ENCODE peak calls at places on chromosomes 5 and 9, in ten cellular contexts. F is Panc1, D is AG10803, G is mucosa of descending colon, E is RWPE2, C is PC-9, Q is gastrocnemius medialis, L is cardiac fibroblast, J is WERI-Rb-1, K is endodermal cell. V is an unnamed sample.

GRCh38 chr5:74361406-74362358 is 278.8 kb downstream of the ENC1 start:
- DNase-seq in D (no peak), E (no peak), K (no peak), L (no peak), C (no peak), J (no peak), G (peak; percentile 41), F (no peak), Q (no peak), V (no peak)

GRCh38 chr9:4108708-4109444 is 191.0 kb downstream of the GLIS3 start:
- DNase-seq in E (no peak), F (no peak), J (no peak), C (no peak), K (no peak), D (no peak), G (no peak), L (peak; percentile 49), Q (no peak), V (no peak)

GRCh38 chr5:135052511-135053145 is 18.6 kb upstream of the PITX1 start:
- DNase-seq in F (no peak), E (no peak), D (no peak), L (no peak), G (no peak), J (no peak), C (no peak), Q (no peak), K (no peak), V (no peak)

GRCh38 chr9:110083866-110084265 is 124.1 kb downstream of the C9orf152 start:
- DNase-seq in L (no peak), J (no peak), C (no peak), G (no peak), E (no peak), F (no peak), D (no peak), K (no peak), Q (no peak), V (no peak)

GRCh38 chr9:133727277-133727875 is 10.8 kb downstream of the SARDH start:
- DNase-seq in Q (no peak), F (no peak), D (no peak), L (no peak), J (peak; percentile 64), E (peak; percentile 45), K (peak; percentile 45), G (no peak), C (no peak), V (no peak)

GRCh38 chr5:35285011-35285410 is 54.7 kb upstream of the PRLR start:
- DNase-seq in Q (no peak), C (no peak), G (no peak), J (no peak), E (no peak), K (no peak), D (no peak), F (no peak), L (peak; percentile 18), V (peak; percentile 1)

GRCh38 chr9:124835026-124835501 is 18.2 kb upstream of the WDR38 start:
- DNase-seq in J (no peak), D (peak; percentile 45), L (peak; percentile 91), G (peak; percentile 59), F (no peak), K (no peak), Q (no peak), C (peak; percentile 66), E (peak; percentile 90), V (no peak)

GRCh38 chr9:100208673-100209072 is 109.6 kb downstream of the INVS start:
- DNase-seq in J (no peak), E (no peak), F (no peak), K (no peak), Q (no peak), G (no peak), L (no peak), D (no peak), C (no peak), V (no peak)

GRCh38 chr5:14184725-14185124 is 41.6 kb downstream of the TRIO start:
- DNase-seq in G (no peak), C (no peak), K (no peak), E (no peak), D (peak; percentile 82), F (no peak), J (no peak), L (peak; percentile 86), Q (no peak), V (peak; percentile 61)

GRCh38 chr5:115366223-115366622 is 69.8 kb upstream of the CCDC112 start:
- DNase-seq in D (peak; percentile 95), E (no peak), F (no peak), K (no peak), C (peak; percentile 97), J (peak; percentile 65), L (peak; percentile 94), G (no peak), Q (peak; percentile 44), V (peak; percentile 91)

GRCh38 chr5:115875447-115875846 is 33.7 kb downstream of the AP3S1 start:
- DNase-seq in G (no peak), L (no peak), K (peak; percentile 50), E (no peak), D (no peak), C (no peak), Q (no peak), J (no peak), F (no peak), V (no peak)

GRCh38 chr5:73183000-73183399 is 10.0 kb downstream of the TMEM174 start:
- DNase-seq in L (no peak), J (no peak), K (no peak), F (no peak), G (no peak), Q (no peak), E (no peak), C (no peak), D (no peak), V (no peak)

GRCh38 chr5:94707359-94707758 is 88.9 kb downstream of the SLF1 start:
- DNase-seq in G (no peak), K (no peak), C (no peak), D (no peak), L (no peak), Q (no peak), E (no peak), J (no peak), F (no peak), V (no peak)

GRCh38 chr9:112554516-112554915 is 67.9 kb downstream of the KIAA1958 start:
- DNase-seq in D (peak; percentile 57), C (no peak), J (no peak), K (no peak), F (no peak), Q (no peak), G (no peak), L (no peak), E (no peak), V (peak; percentile 67)

GRCh38 chr5:99025298-99026045 is 96.7 kb upstream of the CHD1 start:
- DNase-seq in G (peak; percentile 43), J (no peak), F (no peak), K (no peak), L (peak; percentile 15), E (no peak), C (no peak), D (no peak), Q (no peak), V (no peak)

GRCh38 chr5:10607023-10607665 is 43.3 kb downstream of the ANKRD33B start:
- DNase-seq in L (peak; percentile 55), G (peak; percentile 21), D (no peak), E (no peak), K (peak; percentile 68), C (no peak), J (peak; percentile 54), Q (no peak), F (no peak), V (no peak)

DNA sequence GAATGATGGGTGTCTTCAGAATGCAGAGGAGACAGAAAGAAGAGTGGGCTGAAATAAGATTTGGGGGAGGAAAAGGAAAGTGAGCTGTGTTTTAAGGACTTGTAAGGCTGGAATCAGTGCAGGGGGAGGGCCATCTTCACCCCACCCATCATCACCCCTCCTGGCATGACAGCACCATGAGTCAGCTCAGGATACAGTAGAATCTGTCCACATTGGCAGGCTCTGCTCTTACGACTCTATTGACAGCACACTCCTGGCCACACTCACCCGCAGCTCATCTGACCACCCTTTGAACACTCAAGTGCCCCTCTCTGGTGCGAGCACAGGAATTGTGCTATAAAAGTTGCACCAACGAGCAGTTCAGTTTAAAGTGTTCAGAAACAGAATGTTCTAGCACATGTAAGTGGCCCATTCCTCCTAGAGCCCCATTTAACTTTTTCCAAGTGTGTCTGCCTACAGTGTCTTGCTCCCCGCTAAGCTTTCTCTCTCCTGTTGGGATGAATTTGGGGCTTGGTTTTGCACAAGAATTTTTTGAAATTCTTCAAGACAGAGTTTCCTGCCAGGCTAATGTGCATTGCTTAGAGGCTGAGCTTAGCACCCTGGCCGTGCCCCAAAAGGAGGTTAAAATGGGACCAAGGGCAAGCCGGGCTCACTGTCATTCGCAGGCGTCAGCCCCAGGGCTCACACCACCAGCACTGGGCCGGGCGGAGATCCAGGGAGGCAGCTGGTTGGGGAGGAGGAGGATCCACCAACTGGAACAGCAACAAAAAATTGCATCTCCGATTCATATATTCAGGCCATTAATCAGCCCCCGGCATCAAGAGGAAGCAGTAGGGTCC is 12.1 kb downstream of the ADRA1B start:
- DNase-seq in D (peak; percentile 84), C (peak; percentile 68), K (no peak), E (peak; percentile 85), Q (no peak), L (peak; percentile 89), J (no peak), F (peak; percentile 90), G (no peak), V (peak; percentile 93)
- H3K4me3 ChIP-seq in D (peak overlapping the region; percentile 33), C (no peak overlapping the region), K (no peak overlapping the region), E (no peak overlapping the region), Q (no peak overlapping the region), L (no peak overlapping the region), J (no peak overlapping the region), F (peak overlapping the region; percentile 4), G (no peak overlapping the region), V (peak overlapping the region; percentile 14)

GRCh38 chr9:91222457-91222856 is 139.3 kb downstream of the AUH start:
- DNase-seq in K (no peak), Q (no peak), D (no peak), G (no peak), L (no peak), F (no peak), J (no peak), E (no peak), C (no peak), V (no peak)
- H3K4me3 ChIP-seq in K (no peak overlapping the region), Q (no peak overlapping the region), D (no peak overlapping the region), G (no peak overlapping the region), L (no peak overlapping the region), F (no peak overlapping the region), J (no peak overlapping the region), E (no peak overlapping the region), C (no peak overlapping the region), V (no peak overlapping the region)

GRCh38 chr5:108421713-108422112 is 39.8 kb upstream of the FBXL17 start:
- DNase-seq in F (no peak), K (no peak), E (no peak), D (no peak), J (no peak), Q (no peak), C (no peak), L (peak; percentile 13), G (no peak), V (no peak)
- H3K4me3 ChIP-seq in F (no peak overlapping the region), K (no peak overlapping the region), E (no peak overlapping the region), D (no peak overlapping the region), J (no peak overlapping the region), Q (no peak overlapping the region), C (no peak overlapping the region), L (no peak overlapping the region), G (no peak overlapping the region), V (no peak overlapping the region)

GRCh38 chr5:158032246-158032645 is 173.3 kb upstream of the CLINT1 start:
- DNase-seq in C (no peak), L (no peak), F (no peak), G (no peak), J (no peak), Q (no peak), D (no peak), K (no peak), E (no peak), V (no peak)
- H3K4me3 ChIP-seq in C (no peak overlapping the region), L (no peak overlapping the region), F (no peak overlapping the region), G (no peak overlapping the region), J (no peak overlapping the region), Q (no peak overlapping the region), D (no peak overlapping the region), K (no peak overlapping the region), E (no peak overlapping the region), V (no peak overlapping the region)

V was measured in foreskin fibroblast.